ENCODE peak calls at places on chromosomes 6 and 20, in nine cellular contexts. I, R, E, F, M, X, J, K and A are unnamed samples.

GRCh38 chr6:87918461-87918941 is 129.1 kb upstream of the SPACA1 start:
- DNase-seq in I (no peak), R (no peak), E (no peak), F (no peak), M (no peak), X (no peak), J (no peak), K (no peak), A (peak)

GRCh38 chr6:125046107-125046925 is 84.1 kb downstream of the RNF217 start:
- DNase-seq in I (no peak), R (no peak), E (no peak), F (no peak), M (no peak), X (no peak), J (no peak), K (no peak), A (peak)

GRCh38 chr20:59043698-59044097 is 1.1 kb upstream of the PRELID3B start:
- DNase-seq in I (no peak), R (no peak), E (no peak), F (no peak), M (no peak), X (no peak), J (no peak), K (no peak), A (peak)

GRCh38 chr6:170284126-170284773 is 6.6 kb downstream of the DLL1 start:
- DNase-seq in I (no peak), R (no peak), E (no peak), F (no peak), M (no peak), X (no peak), J (peak), K (no peak), A (no peak)

GRCh38 chr20:46013826-46014516 is 5.3 kb downstream of the MMP9 start:
- DNase-seq in I (no peak), R (peak), E (no peak), F (peak), M (peak), X (no peak), J (peak), K (no peak), A (peak)

GRCh38 chr6:169800668-169801395 is 49.4 kb downstream of the ERMARD start:
- DNase-seq in I (peak), R (no peak), E (peak), F (peak), M (peak), X (no peak), J (peak), K (peak), A (peak)

GRCh38 chr6:15109338-15110090 is 136.4 kb upstream of the JARID2 start:
- DNase-seq in I (no peak), R (no peak), E (no peak), F (peak), M (peak), X (no peak), J (no peak), K (no peak), A (no peak)

GRCh38 chr6:139927236-139927635 is 552.8 kb upstream of the CITED2 start:
- DNase-seq in I (peak), R (no peak), E (no peak), F (peak), M (peak), X (no peak), J (no peak), K (no peak), A (no peak)

GRCh38 chr6:111410371-111410770 is 72.6 kb downstream of the REV3L start:
- DNase-seq in I (no peak), R (no peak), E (no peak), F (no peak), M (no peak), X (no peak), J (no peak), K (no peak), A (no peak)

GRCh38 chr6:155263373-155264063 is at the start of gene CLDN20:
- DNase-seq in I (no peak), R (no peak), E (no peak), F (no peak), M (no peak), X (no peak), J (no peak), K (no peak), A (no peak)

GRCh38 chr6:155267411-155267810 is 3.6 kb downstream of the CLDN20 start:
- DNase-seq in I (no peak), R (no peak), E (no peak), F (no peak), M (no peak), X (no peak), J (no peak), K (no peak), A (peak)

GRCh38 chr6:155264704-155265320 is 999 bp downstream of the CLDN20 start:
- DNase-seq in I (no peak), R (no peak), E (no peak), F (no peak), M (no peak), X (no peak), J (no peak), K (no peak), A (peak)

GRCh38 chr6:155262655-155263054 is 1.2 kb upstream of the CLDN20 start:
- DNase-seq in I (no peak), R (no peak), E (no peak), F (no peak), M (no peak), X (no peak), J (no peak), K (no peak), A (no peak)

GRCh38 chr6:155265843-155266535 is 2.2 kb downstream of the CLDN20 start:
- DNase-seq in I (no peak), R (no peak), E (no peak), F (no peak), M (no peak), X (no peak), J (no peak), K (no peak), A (no peak)
- TF ChIP-seq CTCF in I (peak), R (no peak), E (no peak), F (peak), M (no peak), X (no peak), J (no peak), K (peak), A (no peak)

DNA sequence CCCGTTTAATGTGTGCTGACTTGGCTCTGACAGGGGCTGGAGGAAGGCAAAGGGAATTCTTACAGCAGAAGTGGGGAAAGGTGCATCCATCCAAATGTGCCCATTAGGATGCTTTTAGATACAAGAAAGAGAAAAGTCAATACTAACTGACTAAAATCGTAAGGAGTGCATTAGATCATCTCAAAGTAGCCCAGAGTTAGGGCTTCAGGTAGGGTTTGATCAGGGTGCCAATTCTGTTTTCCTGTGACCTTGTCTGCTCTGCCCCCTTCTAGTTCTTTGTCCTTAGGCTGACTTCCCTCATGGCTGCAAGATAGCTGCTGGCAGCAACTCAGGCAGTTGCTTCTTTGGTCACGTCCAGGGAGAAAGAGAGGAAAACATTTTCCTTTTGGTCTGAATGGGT is 240.8 kb downstream of the CDC5L start:
- DNase-seq in I (no peak), R (no peak), E (no peak), F (no peak), M (no peak), X (no peak), J (no peak), K (no peak), A (no peak)
- H3K4me3 ChIP-seq in I (no peak), R (no peak), E (no peak), F (no peak), M (no peak), X (no peak), J (no peak), K (no peak), A (no peak)

GRCh38 chr6:5425267-5425666 is 164.0 kb downstream of the FARS2 start:
- DNase-seq in I (no peak), R (no peak), E (no peak), F (no peak), M (no peak), X (no peak), J (no peak), K (no peak), A (no peak)

GRCh38 chr6:5425797-5426196 is 164.5 kb downstream of the FARS2 start:
- DNase-seq in I (no peak), R (no peak), E (no peak), F (no peak), M (no peak), X (no peak), J (no peak), K (no peak), A (no peak)

GRCh38 chr6:5423251-5423650 is 161.9 kb downstream of the FARS2 start:
- DNase-seq in I (no peak), R (no peak), E (no peak), F (no peak), M (no peak), X (no peak), J (no peak), K (no peak), A (no peak)

DNA sequence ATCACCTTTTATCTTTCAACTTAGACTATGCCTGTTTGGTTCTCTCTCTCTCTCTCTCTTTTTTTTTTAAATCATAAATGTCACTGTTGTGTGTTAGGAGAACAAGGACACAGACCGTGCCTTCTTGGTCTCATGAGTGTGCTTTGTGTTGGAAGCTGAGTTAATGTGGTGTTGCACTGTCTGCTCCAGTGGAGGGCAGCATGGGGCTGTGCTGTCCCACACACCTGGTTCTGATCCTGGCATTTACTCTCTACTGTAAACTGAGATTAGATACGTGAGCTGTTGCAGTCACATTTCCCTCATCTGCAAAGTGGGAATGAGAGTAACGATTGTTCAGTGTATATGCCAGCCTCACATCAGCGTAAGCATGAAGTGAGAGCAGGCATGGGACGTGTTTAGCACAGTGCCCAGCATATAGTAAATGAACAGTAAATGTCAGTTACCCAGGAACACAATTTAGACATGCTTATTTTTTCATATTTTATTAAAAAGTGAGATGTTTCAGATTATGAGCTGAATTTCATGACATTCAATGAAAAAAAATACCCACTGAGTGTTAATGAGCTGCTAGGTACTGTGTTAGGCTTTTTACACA is 161.1 kb downstream of the FARS2 start:
- DNase-seq in I (no peak), R (no peak), E (peak), F (peak), M (peak), X (no peak), J (no peak), K (peak), A (peak)
- TF ChIP-seq CTCF in I (peak), R (no peak), E (peak), F (peak), M (peak), X (peak), J (peak), K (peak), A (peak)

GRCh38 chr6:163259689-163260088 is 154.8 kb upstream of the QKI start:
- DNase-seq in I (no peak), R (no peak), E (no peak), F (no peak), M (no peak), X (no peak), J (no peak), K (no peak), A (no peak)
- H3K4me3 ChIP-seq in I (no peak), R (peak), E (peak), F (no peak), M (no peak), X (peak), J (no peak), K (no peak), A (no peak)

DNA sequence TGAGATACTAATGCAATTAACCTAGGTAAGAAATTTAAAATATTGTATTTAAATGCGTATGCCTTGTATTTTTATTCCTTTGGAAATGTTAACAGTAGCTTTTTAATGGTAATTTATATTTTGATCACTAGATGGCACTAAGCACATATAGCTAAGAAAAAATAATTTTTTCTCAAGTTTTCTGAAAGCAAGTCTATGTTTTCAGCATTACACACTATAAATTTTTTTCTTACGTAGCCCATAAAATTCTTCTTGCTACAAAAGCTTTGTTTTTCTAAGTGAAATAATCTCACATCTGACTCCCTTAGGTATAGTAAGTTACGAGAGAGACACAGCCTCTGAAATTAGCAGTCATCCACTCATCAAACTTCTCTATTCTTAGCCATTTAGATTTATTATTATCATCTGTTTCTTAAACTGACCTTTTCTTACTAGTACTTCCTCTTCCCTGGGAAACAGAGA is 35.7 kb downstream of the TSPYL4 start:
- DNase-seq in I (no peak), R (no peak), E (no peak), F (peak), M (peak), X (no peak), J (no peak), K (no peak), A (peak)
- TF ChIP-seq CTCF in I (peak), R (peak), E (peak), F (peak), M (peak), X (peak), J (peak), K (peak), A (peak)

DNA sequence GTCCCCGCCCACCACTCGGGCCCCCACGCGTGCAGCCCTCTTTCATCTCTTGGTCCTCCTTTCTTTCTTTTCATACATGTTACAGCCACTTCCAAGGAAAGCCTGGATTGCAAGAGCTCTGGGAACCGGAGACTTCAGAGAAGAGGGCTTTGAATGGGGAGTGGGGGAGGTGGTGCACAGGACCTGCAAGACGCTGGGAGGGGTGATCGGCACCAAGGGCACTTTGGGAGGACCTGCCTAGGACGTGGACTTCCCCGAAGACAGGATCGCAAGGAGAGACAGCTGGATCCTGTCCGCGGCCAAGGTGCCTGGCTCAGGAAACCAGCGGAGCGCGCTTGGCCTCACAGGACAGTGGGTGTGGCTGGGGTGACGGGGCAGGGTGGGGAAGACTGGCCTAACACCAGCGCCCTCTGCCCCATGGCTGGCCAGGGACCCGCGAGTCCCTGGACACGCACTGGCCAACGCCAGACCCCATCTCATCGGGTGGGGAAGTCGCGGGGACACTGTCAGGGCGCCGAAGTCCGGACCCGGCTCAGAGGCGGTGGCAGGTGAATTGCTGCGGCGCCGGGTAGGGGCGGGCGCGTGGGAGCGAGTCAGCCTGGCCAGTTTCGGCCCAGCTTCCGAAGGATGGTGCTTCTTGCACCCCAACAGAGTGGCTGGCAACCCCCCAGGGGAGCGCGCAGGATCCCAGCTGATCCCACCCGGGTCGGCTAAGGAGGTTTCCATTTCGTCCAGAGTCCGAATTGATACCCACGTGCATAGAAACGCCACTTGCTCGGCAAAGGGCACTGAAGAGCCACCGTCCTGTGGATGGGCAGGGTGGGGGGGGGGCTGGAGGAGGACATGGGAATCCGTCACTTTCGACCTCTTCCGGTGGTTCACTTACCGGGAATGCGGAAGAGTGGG is 714 bp upstream of the THBD start:
- DNase-seq in I (no peak), R (peak), E (no peak), F (peak), M (peak), X (peak), J (peak), K (no peak), A (peak)
- H3K4me3 ChIP-seq in I (peak), R (peak), E (peak), F (peak), M (peak), X (peak), J (peak), K (peak), A (peak)

DNA sequence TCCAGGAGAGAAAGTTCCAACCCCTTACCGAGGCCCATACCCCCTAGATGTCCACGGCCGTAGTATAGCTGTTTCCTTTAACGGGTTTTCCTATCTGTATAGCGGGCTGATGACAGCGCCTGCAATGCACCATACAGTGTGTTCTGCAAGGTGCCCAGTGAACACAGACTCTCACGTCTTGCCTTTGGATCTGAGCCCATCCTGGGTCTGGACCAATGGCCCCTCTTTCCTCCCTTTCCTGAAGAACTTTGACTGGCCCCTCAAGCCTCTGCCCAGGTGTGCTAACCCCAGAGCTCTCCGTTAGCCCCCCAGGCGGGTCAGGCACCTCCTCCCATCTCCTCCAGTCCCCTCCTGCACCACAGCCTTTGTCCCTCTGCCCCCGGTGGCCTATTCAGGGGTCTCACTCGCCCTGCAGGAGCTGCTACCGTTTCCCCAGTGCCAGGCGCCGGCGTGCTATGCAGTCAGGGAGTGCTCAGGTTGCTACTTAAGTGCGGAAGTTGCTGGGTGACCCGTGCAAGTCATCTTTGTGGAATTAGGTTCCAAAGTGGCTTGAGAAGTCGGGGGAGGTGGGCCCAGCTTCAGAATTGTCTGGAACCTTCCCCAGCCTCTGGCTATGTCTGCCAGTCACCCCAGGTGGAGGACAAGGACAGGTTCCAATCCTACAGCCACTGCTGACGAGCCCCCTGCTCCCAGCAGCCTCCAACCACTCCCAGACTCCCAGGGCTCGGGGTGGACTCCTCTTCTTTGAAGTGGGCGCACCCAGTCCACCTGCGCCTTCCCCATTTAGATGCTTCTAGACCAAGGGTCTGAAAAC is 35.0 kb upstream of the ZBP1 start:
- DNase-seq in I (no peak), R (peak), E (peak), F (no peak), M (no peak), X (no peak), J (peak), K (no peak), A (no peak)
- TF ChIP-seq CTCF in I (no peak), R (no peak), E (no peak), F (no peak), M (no peak), X (no peak), J (no peak), K (no peak), A (no peak)

GRCh38 chr6:101236709-101237108 is 156.8 kb upstream of the GRIK2 start:
- DNase-seq in I (no peak), R (no peak), E (no peak), F (no peak), M (no peak), X (no peak), J (no peak), K (no peak), A (no peak)

GRCh38 chr6:101231606-101232235 is 161.8 kb upstream of the GRIK2 start:
- DNase-seq in I (no peak), R (no peak), E (no peak), F (no peak), M (no peak), X (no peak), J (no peak), K (no peak), A (peak)

GRCh38 chr6:101230866-101231265 is 162.6 kb upstream of the GRIK2 start:
- DNase-seq in I (no peak), R (peak), E (no peak), F (no peak), M (no peak), X (no peak), J (no peak), K (no peak), A (no peak)

GRCh38 chr6:101232946-101233345 is 160.6 kb upstream of the GRIK2 start:
- DNase-seq in I (no peak), R (no peak), E (no peak), F (no peak), M (no peak), X (no peak), J (no peak), K (no peak), A (no peak)
- H3K4me3 ChIP-seq in I (no peak), R (no peak), E (no peak), F (no peak), M (no peak), X (no peak), J (no peak), K (no peak), A (no peak)

GRCh38 chr20:23047001-23047737 is 2.3 kb downstream of the THBD start:
- DNase-seq in I (no peak), R (no peak), E (no peak), F (no peak), M (no peak), X (no peak), J (no peak), K (no peak), A (peak)

GRCh38 chr20:23046431-23046830 is 3.0 kb downstream of the THBD start:
- DNase-seq in I (no peak), R (no peak), E (no peak), F (no peak), M (no peak), X (no peak), J (no peak), K (no peak), A (peak)

GRCh38 chr20:23047738-23048214 is 1.7 kb downstream of the THBD start:
- DNase-seq in I (no peak), R (peak), E (no peak), F (no peak), M (no peak), X (no peak), J (peak), K (no peak), A (peak)

GRCh38 chr20:23049201-23049932 is at the start of gene THBD:
- DNase-seq in I (no peak), R (peak), E (no peak), F (peak), M (peak), X (peak), J (peak), K (no peak), A (peak)

GRCh38 chr20:23048283-23049200 is 930 bp downstream of the THBD start:
- DNase-seq in I (no peak), R (peak), E (no peak), F (peak), M (peak), X (peak), J (peak), K (no peak), A (peak)
- TF ChIP-seq CTCF in I (peak), R (peak), E (no peak), F (peak), M (peak), X (peak), J (peak), K (peak), A (peak)

GRCh38 chr6:52074155-52074554 is 13.3 kb downstream of the PKHD1 start:
- DNase-seq in I (no peak), R (no peak), E (no peak), F (no peak), M (no peak), X (no peak), J (no peak), K (no peak), A (no peak)
- H3K4me3 ChIP-seq in I (no peak), R (no peak), E (no peak), F (no peak), M (no peak), X (no peak), J (no peak), K (no peak), A (no peak)